ENCODE peak calls at places on chromosome 21, in five cellular contexts. N, J, S, O and I are unnamed samples.

GRCh38 chr21:44407493-44407892 is 47.8 kb upstream of the LRRC3 start:
- DNase-seq in O (no peak), S (no peak), N (no peak), J (no peak), I (no peak)

GRCh38 chr21:37675202-37675801 is 241.0 kb downstream of the KCNJ6 start:
- DNase-seq in N (peak; percentile 30), S (no peak), J (peak; percentile 55), O (peak; percentile 85), I (peak; percentile 59)

GRCh38 chr21:32494946-32495703 is 82.6 kb downstream of the EVA1C start:
- DNase-seq in J (no peak), O (no peak), S (peak; percentile 21), N (peak; percentile 64), I (peak; percentile 53)

GRCh38 chr21:26776320-26777021 is 68.7 kb downstream of the ADAMTS1 start:
- DNase-seq in N (peak; percentile 71), S (no peak), J (no peak), O (no peak), I (no peak)

GRCh38 chr21:28427356-28428022 is 565.2 kb downstream of the LTN1 start:
- DNase-seq in J (no peak), N (peak; percentile 84), S (no peak), O (no peak), I (no peak)

GRCh38 chr21:41670056-41670805 is 96.6 kb downstream of the RIPK4 start:
- DNase-seq in S (no peak), J (no peak), O (no peak), N (no peak), I (no peak)

GRCh38 chr21:43306391-43306790 is 120.5 kb downstream of the SIK1 start:
- DNase-seq in S (no peak), J (no peak), N (no peak), O (no peak), I (no peak)

GRCh38 chr21:29192999-29193563 is 62.6 kb downstream of the MAP3K7CL start:
- DNase-seq in N (peak; percentile 52), O (no peak), J (no peak), S (no peak), I (no peak)

GRCh38 chr21:26845066-26845749 is at the start of gene ADAMTS1:
- DNase-seq in J (peak; percentile 86), S (peak; percentile 83), O (peak; percentile 88), N (peak; percentile 91), I (peak; percentile 53)

GRCh38 chr21:26964379-26964778 is 2.5 kb downstream of the ADAMTS5 start:
- DNase-seq in S (no peak), J (peak; percentile 32), N (peak; percentile 97), O (peak; percentile 56), I (no peak)

GRCh38 chr21:41717573-41718330 is 49.1 kb downstream of the RIPK4 start:
- DNase-seq in N (no peak), J (no peak), O (no peak), S (no peak), I (no peak)

GRCh38 chr21:37566790-37567725 is 200.5 kb downstream of the DYRK1A start:
- DNase-seq in O (no peak), J (no peak), S (no peak), N (no peak), I (no peak)